ENCODE peak calls at places on chromosomes 7 and 10, in four cellular contexts. One of them, this sample, is unnamed.

GRCh38 chr7:50206521-50207250 is 97.8 kb upstream of the IKZF1 start:
- DNase-seq in astrocyte of the spinal cord: no peak
- DNase-seq in CD4-positive, alpha-beta memory T cell: peak; percentile 65
- DNase-seq in NAMALWA: no peak
- DNase-seq in this sample: peak; percentile 78

GRCh38 chr10:124387078-124387874 is 31.4 kb downstream of the OAT start:
- DNase-seq in astrocyte of the spinal cord: no peak
- DNase-seq in CD4-positive, alpha-beta memory T cell: no peak
- DNase-seq in NAMALWA: no peak
- DNase-seq in this sample: no peak

GRCh38 chr7:134374291-134374690 is 57.6 kb upstream of the SLC35B4 start:
- DNase-seq in astrocyte of the spinal cord: no peak
- DNase-seq in CD4-positive, alpha-beta memory T cell: no peak
- DNase-seq in NAMALWA: no peak
- DNase-seq in this sample: no peak

GRCh38 chr7:30159698-30160143 is 24.9 kb downstream of the MTURN start:
- DNase-seq in astrocyte of the spinal cord: peak; percentile 49
- DNase-seq in CD4-positive, alpha-beta memory T cell: no peak
- DNase-seq in NAMALWA: peak; percentile 37
- DNase-seq in this sample: peak; percentile 45

GRCh38 chr7:32070406-32071360 is at the start of gene PDE1C:
- DNase-seq in astrocyte of the spinal cord: peak; percentile 40
- DNase-seq in CD4-positive, alpha-beta memory T cell: no peak
- DNase-seq in NAMALWA: no peak
- DNase-seq in this sample: no peak

GRCh38 chr10:31261502-31262311 is 57.3 kb upstream of the ZEB1 start:
- DNase-seq in astrocyte of the spinal cord: peak; percentile 87
- DNase-seq in CD4-positive, alpha-beta memory T cell: no peak
- DNase-seq in NAMALWA: no peak
- DNase-seq in this sample: no peak

GRCh38 chr10:123878666-123879311 is 12.8 kb downstream of the CPXM2 start:
- DNase-seq in astrocyte of the spinal cord: no peak
- DNase-seq in CD4-positive, alpha-beta memory T cell: no peak
- DNase-seq in NAMALWA: no peak
- DNase-seq in this sample: no peak

GRCh38 chr10:351770-352318 is 216.6 kb downstream of the ZMYND11 start:
- DNase-seq in astrocyte of the spinal cord: no peak
- DNase-seq in CD4-positive, alpha-beta memory T cell: peak; percentile 26
- DNase-seq in NAMALWA: no peak
- DNase-seq in this sample: peak; percentile 43

GRCh38 chr10:24463683-24464426 is 254.9 kb downstream of the KIAA1217 start:
- DNase-seq in astrocyte of the spinal cord: peak; percentile 97
- DNase-seq in CD4-positive, alpha-beta memory T cell: peak; percentile 18
- DNase-seq in NAMALWA: no peak
- DNase-seq in this sample: peak; percentile 19

GRCh38 chr7:28358423-28358868 is 53.9 kb upstream of the CREB5 start:
- DNase-seq in astrocyte of the spinal cord: peak; percentile 96
- DNase-seq in CD4-positive, alpha-beta memory T cell: no peak
- DNase-seq in NAMALWA: no peak
- DNase-seq in this sample: no peak

GRCh38 chr10:12892924-12893323 is 108.6 kb downstream of the CCDC3 start:
- DNase-seq in astrocyte of the spinal cord: no peak
- DNase-seq in CD4-positive, alpha-beta memory T cell: no peak
- DNase-seq in NAMALWA: no peak
- DNase-seq in this sample: no peak

GRCh38 chr10:127871631-127872010 is 21.1 kb downstream of the CLRN3 start:
- DNase-seq in astrocyte of the spinal cord: no peak
- DNase-seq in CD4-positive, alpha-beta memory T cell: no peak
- DNase-seq in NAMALWA: no peak
- DNase-seq in this sample: no peak

GRCh38 chr10:98748298-98748697 is 301.6 kb upstream of the HPS1 start:
- DNase-seq in astrocyte of the spinal cord: peak; percentile 1
- DNase-seq in CD4-positive, alpha-beta memory T cell: no peak
- DNase-seq in NAMALWA: peak; percentile 57
- DNase-seq in this sample: peak; percentile 24

GRCh38 chr7:36604801-36605200 is 119.5 kb downstream of the AOAH start:
- DNase-seq in astrocyte of the spinal cord: no peak
- DNase-seq in CD4-positive, alpha-beta memory T cell: no peak
- DNase-seq in NAMALWA: no peak
- DNase-seq in this sample: no peak

GRCh38 chr7:92797284-92797683 is 39.1 kb downstream of the CDK6 start:
- DNase-seq in astrocyte of the spinal cord: peak; percentile 45
- DNase-seq in CD4-positive, alpha-beta memory T cell: no peak
- DNase-seq in NAMALWA: no peak
- DNase-seq in this sample: no peak